ENCODE peak calls at places on chromosomes 16 and 17, in eight cellular contexts. P is AG04450; B is ovary; V is PC-9; L is IMR-90; O is CD8-positive, alpha-beta T cell; W is bronchial epithelial cell; S is PC-3. G is an unnamed sample.

GRCh38 chr17:4176803-4177472 is 33.9 kb downstream of the CYB5D2 start:
- DNase-seq in V (no peak), B (no peak), S (no peak), W (no peak), P (no peak), L (no peak), O (no peak), G (no peak)

GRCh38 chr16:69003500-69003899 is 102.0 kb upstream of the HAS3 start:
- DNase-seq in L (no peak), P (no peak), O (no peak), S (peak; percentile 10), W (no peak), B (no peak), V (no peak), G (no peak)

GRCh38 chr16:79090966-79091365 is 509.6 kb downstream of the MAF start:
- DNase-seq in O (no peak), S (no peak), W (no peak), P (no peak), B (no peak), L (no peak), V (no peak), G (no peak)

GRCh38 chr17:83185023-83186002 is 105.9 kb downstream of the METRNL start:
- DNase-seq in V (no peak), L (no peak), W (no peak), O (no peak), S (no peak), B (no peak), P (no peak), G (no peak)

GRCh38 chr16:50581830-50582229 is 33.6 kb downstream of the NKD1 start:
- DNase-seq in L (no peak), W (no peak), B (no peak), O (no peak), S (no peak), V (no peak), P (no peak), G (no peak)

GRCh38 chr17:79838541-79839274 is 532 bp downstream of the CBX4 start:
- DNase-seq in S (peak; percentile 46), W (peak; percentile 23), O (no peak), V (no peak), P (no peak), L (peak; percentile 52), B (peak; percentile 69), G (peak; percentile 70)

GRCh38 chr16:84532299-84532724 is 27.9 kb upstream of the MEAK7 start:
- DNase-seq in O (no peak), P (peak; percentile 94), W (peak; percentile 89), L (peak; percentile 98), V (no peak), S (no peak), B (peak; percentile 51), G (peak; percentile 88)

GRCh38 chr17:2776589-2777241 is 19.5 kb upstream of the RAP1GAP2 start:
- DNase-seq in W (no peak), B (no peak), S (no peak), V (no peak), L (no peak), P (no peak), O (no peak), G (no peak)

GRCh38 chr16:15055141-15056053 is 477 bp downstream of the NTAN1 start:
- DNase-seq in L (peak; percentile 23), S (peak; percentile 9), P (no peak), V (no peak), B (no peak), O (no peak), W (no peak), G (no peak)

GRCh38 chr16:64489449-64489848 is 632.4 kb downstream of the CDH11 start:
- DNase-seq in S (no peak), V (no peak), B (no peak), L (peak; percentile 7), P (no peak), W (peak; percentile 41), O (no peak), G (no peak)

GRCh38 chr16:59905628-59906027 is 1171.5 kb upstream of the GOT2 start:
- DNase-seq in W (peak; percentile 44), S (peak; percentile 50), P (no peak), L (no peak), O (no peak), B (no peak), V (no peak), G (peak; percentile 88)

GRCh38 chr16:57260294-57260929 is 15.4 kb downstream of the ARL2BP start:
- DNase-seq in B (no peak), W (peak; percentile 87), P (peak; percentile 50), L (peak; percentile 82), O (no peak), V (peak; percentile 63), S (peak; percentile 65), G (peak; percentile 65)

GRCh38 chr16:4675864-4676786 is 17.2 kb upstream of the NUDT16L1 start:
- DNase-seq in S (no peak), W (no peak), V (no peak), B (peak; percentile 35), L (no peak), P (no peak), O (peak; percentile 47), G (no peak)

GRCh38 chr17:4998027-4998665 is 396 bp downstream of the KIF1C start:
- DNase-seq in S (no peak), O (no peak), P (no peak), L (no peak), W (no peak), V (no peak), B (peak; percentile 73), G (no peak)

GRCh38 chr17:80021600-80021999 is 14.1 kb downstream of the TBC1D16 start:
- DNase-seq in B (no peak), W (no peak), O (no peak), L (no peak), S (no peak), V (no peak), P (no peak), G (no peak)

GRCh38 chr17:2700491-2701141 is 10.9 kb downstream of the CLUH start:
- DNase-seq in W (no peak), S (no peak), P (no peak), V (no peak), B (peak; percentile 19), O (no peak), L (no peak), G (no peak)

GRCh38 chr16:67421030-67421429 is 4.8 kb upstream of the ZDHHC1 start:
- DNase-seq in V (no peak), W (no peak), O (no peak), L (no peak), S (no peak), P (no peak), B (no peak), G (no peak)

GRCh38 chr17:73686126-73686525 is 41.9 kb upstream of the SDK2 start:
- DNase-seq in O (no peak), S (no peak), L (no peak), P (no peak), B (no peak), V (no peak), W (no peak), G (no peak)

GRCh38 chr17:42819939-42820535 is 4.0 kb downstream of the BECN1 start:
- DNase-seq in W (peak; percentile 44), L (peak; percentile 37), V (peak; percentile 58), S (peak; percentile 69), B (no peak), P (no peak), O (peak; percentile 26), G (peak; percentile 28)

GRCh38 chr17:61351745-61352407 is 47.8 kb upstream of the TBX2 start:
- DNase-seq in S (no peak), L (peak; percentile 56), B (no peak), O (no peak), P (no peak), W (no peak), V (no peak), G (no peak)

GRCh38 chr16:28572659-28573510 is 19.2 kb downstream of the SGF29 start:
- DNase-seq in S (no peak), P (no peak), L (peak; percentile 14), O (no peak), B (peak; percentile 57), W (no peak), V (no peak), G (no peak)

GRCh38 chr17:27181935-27182334 is 112.0 kb upstream of the WSB1 start:
- DNase-seq in B (no peak), P (no peak), V (no peak), O (no peak), W (no peak), S (no peak), L (no peak), G (no peak)

GRCh38 chr16:64144612-64145011 is 977.3 kb downstream of the CDH11 start:
- DNase-seq in O (no peak), V (no peak), P (no peak), L (no peak), S (no peak), B (no peak), W (no peak), G (no peak)

DNA sequence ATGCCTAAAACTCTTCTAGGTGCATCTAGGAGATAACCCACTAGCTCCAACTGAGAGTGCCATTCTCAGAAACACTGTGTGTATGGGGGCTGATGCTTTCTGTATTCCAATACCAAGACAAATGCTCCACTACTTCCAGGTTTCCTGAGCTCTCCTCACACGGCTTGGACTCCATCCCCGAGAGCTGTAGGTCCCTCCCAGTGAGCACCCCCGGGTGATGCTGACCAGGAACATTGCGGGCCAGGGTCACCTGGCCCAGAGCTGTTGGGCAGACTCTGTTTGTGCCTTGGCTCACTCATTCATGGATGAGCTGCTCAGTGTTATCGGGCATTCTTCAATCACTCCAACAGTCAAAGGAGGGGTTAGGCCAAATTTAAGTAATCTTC is 7.0 kb downstream of the CUEDC1 start:
- DNase-seq in S (no peak), P (no peak), V (no peak), L (no peak), B (no peak), O (no peak), W (no peak), G (no peak)
- H3K27me3 ChIP-seq in S (no peaks in the 10 kb centered on the region), P (no peaks in the 10 kb centered on the region), V (no peaks in the 10 kb centered on the region), L (no peaks in the 10 kb centered on the region), B (no peaks in the 10 kb centered on the region), O (no peaks in the 10 kb centered on the region), W (no peaks in the 10 kb centered on the region), G (no peaks in the 10 kb centered on the region)

GRCh38 chr16:87056083-87056482 is 261.1 kb downstream of the C16orf95 start:
- DNase-seq in O (no peak), P (no peak), S (peak; percentile 4), V (no peak), L (peak; percentile 60), B (no peak), W (no peak), G (no peak)
- TF ChIP-seq CTCF in O (no peak), P (peak; percentile 47), S (peak; percentile 27), V (no peak), L (peak; percentile 63), B (no peak), W (no peak), G (no peak)

GRCh38 chr17:45896803-45897693 is 2.7 kb downstream of the MAPT start:
- DNase-seq in L (no peak), P (no peak), S (no peak), V (no peak), B (no peak), W (no peak), O (no peak), G (no peak)
- H3K27me3 ChIP-seq in L (peaks cover 59% of the 10 kb centered on the region), P (peaks cover 54% of the 10 kb centered on the region), S (peaks cover 13% of the 10 kb centered on the region), V (peaks cover 58% of the 10 kb centered on the region), B (no peaks in the 10 kb centered on the region), W (peaks cover 29% of the 10 kb centered on the region), O (peaks cover 36% of the 10 kb centered on the region), G (peaks cover 79% of the 10 kb centered on the region)

DNA sequence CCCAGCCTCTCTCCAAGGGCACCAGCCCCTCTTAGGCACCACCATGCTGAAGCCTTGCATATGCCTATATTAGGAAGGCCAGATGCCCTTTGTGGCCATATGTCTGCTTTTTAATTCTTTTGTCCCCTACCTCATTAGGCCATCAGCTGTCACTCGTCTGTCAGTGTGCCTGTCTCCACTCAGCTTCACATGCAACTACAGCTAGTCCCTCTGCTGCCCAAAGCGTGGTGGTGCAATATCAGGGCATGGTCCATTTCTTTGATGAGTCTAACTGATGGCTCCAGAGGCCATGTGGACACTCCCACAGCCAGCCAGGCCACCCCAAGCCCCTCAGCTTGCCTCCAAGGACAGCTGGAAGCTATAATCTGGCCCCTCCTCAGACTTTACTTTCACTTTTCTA is 36.3 kb downstream of the MYO18A start:
- DNase-seq in S (peak; percentile 37), V (peak; percentile 35), W (no peak), B (no peak), O (no peak), P (no peak), L (peak; percentile 28), G (no peak)
- TF ChIP-seq CTCF in S (peak; percentile 52), V (peak; percentile 46), W (peak; percentile 39), B (no peak), O (no peak), P (peak; percentile 55), L (peak; percentile 51), G (peak; percentile 44)

G was measured in foreskin keratinocyte.